ENCODE peak calls at places on chromosome 1, in four cellular contexts. E, K, N and W are unnamed samples.

GRCh38 chr1:51019811-51020210 is 49.8 kb downstream of the CDKN2C start:
- DNase-seq in E (no peak), K (peak), N (no peak), W (no peak)

GRCh38 chr1:87941292-87941946 is 612.7 kb downstream of the LMO4 start:
- DNase-seq in E (no peak), K (no peak), N (no peak), W (no peak)

GRCh38 chr1:109252893-109253802 is 3.8 kb downstream of the CELSR2 start:
- DNase-seq in E (no peak), K (no peak), N (no peak), W (peak)

GRCh38 chr1:17214876-17215544 is 10.1 kb downstream of the PADI1 start:
- DNase-seq in E (no peak), K (no peak), N (no peak), W (no peak)

GRCh38 chr1:172287207-172287606 is 133.3 kb upstream of the C1orf105 start:
- DNase-seq in E (no peak), K (peak), N (no peak), W (no peak)

GRCh38 chr1:1397839-1398523 is 1.2 kb downstream of the CCNL2 start:
- DNase-seq in E (no peak), K (peak), N (no peak), W (no peak)

GRCh38 chr1:4723106-4723505 is 68.7 kb downstream of the AJAP1 start:
- DNase-seq in E (no peak), K (no peak), N (no peak), W (no peak)

GRCh38 chr1:42971848-42972291 is 13.2 kb upstream of the SLC2A1 start:
- DNase-seq in E (no peak), K (peak), N (no peak), W (no peak)

GRCh38 chr1:35844826-35845225 is 37.0 kb downstream of the AGO4 start:
- DNase-seq in E (no peak), K (no peak), N (no peak), W (no peak)

GRCh38 chr1:177650947-177651346 is 318.9 kb downstream of the SEC16B start:
- DNase-seq in E (no peak), K (no peak), N (no peak), W (no peak)

GRCh38 chr1:48916121-48917069 is 139.7 kb upstream of the BEND5 start:
- DNase-seq in E (no peak), K (peak), N (no peak), W (no peak)

GRCh38 chr1:197485790-197486189 is 217.7 kb downstream of the CRB1 start:
- DNase-seq in E (no peak), K (no peak), N (no peak), W (no peak)

GRCh38 chr1:40067023-40067422 is 26.5 kb downstream of the CAP1 start:
- DNase-seq in E (no peak), K (peak), N (no peak), W (no peak)

GRCh38 chr1:3610165-3610822 is 1.0 kb downstream of the MEGF6 start:
- DNase-seq in E (no peak), K (peak), N (no peak), W (no peak)

GRCh38 chr1:92310185-92310597 is 11.3 kb downstream of the RPAP2 start:
- DNase-seq in E (peak), K (peak), N (no peak), W (peak)

GRCh38 chr1:177490240-177490639 is 319.5 kb downstream of the BRINP2 start:
- DNase-seq in E (no peak), K (no peak), N (no peak), W (no peak)

GRCh38 chr1:52904590-52905375 is 16.8 kb downstream of the ECHDC2 start:
- DNase-seq in E (no peak), K (peak), N (peak), W (no peak)

GRCh38 chr1:25607123-25607522 is 9.5 kb upstream of the MAN1C1 start:
- DNase-seq in E (no peak), K (no peak), N (no peak), W (no peak)

GRCh38 chr1:98870959-98871903 is 133.4 kb downstream of the PLPPR5 start:
- DNase-seq in E (peak), K (no peak), N (no peak), W (no peak)